ENCODE peak calls at places on chromosome 3, in seven cellular contexts. O is heart left ventricle, B is tibial nerve, V is body of pancreas, S is GM06990, J is stomach, C is fibroblast of lung. A is an unnamed sample.

GRCh38 chr3:141240290-141241247 is 8.9 kb downstream of the PXYLP1 start:
- DNase-seq in B (no peak), S (no peak), C (no peak), J (no peak), O (no peak), V (no peak), A (no peak)

GRCh38 chr3:17749705-17750293 is 7.4 kb upstream of the TBC1D5 start:
- DNase-seq in S (no peak), J (no peak), V (no peak), O (no peak), B (no peak), C (no peak), A (no peak)

GRCh38 chr3:182516597-182517336 is 276.5 kb upstream of the ATP11B start:
- DNase-seq in S (peak), V (no peak), O (no peak), B (no peak), J (no peak), C (no peak), A (no peak)

GRCh38 chr3:89113887-89114840 is 6.7 kb downstream of the EPHA3 start:
- DNase-seq in V (peak), J (peak), B (peak), S (peak), O (peak), C (peak), A (peak)

GRCh38 chr3:129665024-129665768 is 58.7 kb upstream of the PLXND1 start:
- DNase-seq in V (no peak), B (no peak), O (no peak), C (peak), J (no peak), S (no peak), A (no peak)

GRCh38 chr3:64954995-64955636 is 267.3 kb upstream of the ADAMTS9 start:
- DNase-seq in C (no peak), V (peak), J (peak), O (no peak), B (peak), S (no peak), A (peak)

GRCh38 chr3:169863458-169863899 is 6.3 kb downstream of the LRRC31 start:
- DNase-seq in V (peak), J (peak), S (peak), B (peak), C (peak), O (no peak), A (peak)

GRCh38 chr3:137761563-137762503 is 2.3 kb upstream of the SOX14 start:
- DNase-seq in B (no peak), S (no peak), J (no peak), C (no peak), O (no peak), V (no peak), A (no peak)

GRCh38 chr3:30310251-30310954 is 296.0 kb upstream of the TGFBR2 start:
- DNase-seq in B (no peak), J (no peak), C (peak), S (no peak), V (no peak), O (no peak), A (no peak)

GRCh38 chr3:134355416-134355815 is 18.8 kb downstream of the AMOTL2 start:
- DNase-seq in J (no peak), C (no peak), S (no peak), B (no peak), O (no peak), V (no peak), A (no peak)

GRCh38 chr3:21331321-21331720 is 419.7 kb downstream of the ZNF385D start:
- DNase-seq in C (no peak), S (no peak), O (no peak), V (no peak), J (no peak), B (no peak), A (no peak)

GRCh38 chr3:160869825-160870224 is 113.8 kb downstream of the PPM1L start:
- DNase-seq in C (no peak), O (no peak), J (no peak), B (no peak), V (peak), S (no peak), A (no peak)

DNA sequence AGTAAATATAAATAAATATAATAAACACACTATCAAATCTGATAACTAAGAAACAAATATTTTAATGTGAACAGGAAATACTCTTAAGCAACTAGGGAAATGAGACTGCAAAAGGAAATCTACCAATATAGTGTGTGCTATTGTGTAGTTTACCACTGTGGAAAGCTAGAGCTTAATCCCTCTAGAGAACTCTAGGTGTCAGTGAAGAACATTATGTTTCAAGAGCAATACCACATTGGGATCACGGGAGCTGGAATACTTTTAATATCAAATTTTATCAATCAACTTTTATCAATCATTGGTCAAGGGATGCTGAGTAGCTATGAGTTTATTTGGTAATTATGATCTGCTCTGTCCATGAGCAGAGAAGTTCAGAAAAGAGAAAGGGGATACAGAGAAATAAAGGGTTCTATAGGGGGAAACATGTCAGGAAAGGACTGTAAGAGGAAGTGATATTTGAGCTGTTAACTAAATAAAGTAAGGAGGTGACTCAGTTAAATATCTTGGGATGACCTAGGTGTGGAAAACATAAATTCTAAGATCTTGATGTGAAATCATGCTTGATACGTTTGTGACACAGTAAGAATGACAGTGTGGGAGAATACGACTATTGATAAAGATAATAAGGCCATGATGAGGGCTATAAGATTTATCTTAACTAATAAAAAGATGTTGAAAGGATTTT is 762.2 kb upstream of the ALCAM start:
- DNase-seq in B (no peak), O (no peak), S (no peak), V (no peak), C (peak), J (no peak), A (no peak)
- TF ChIP-seq CTCF in B (no peak), O (no peak), S (no peak), V (no peak), C (peak), J (no peak), A (no peak)

GRCh38 chr3:156471431-156471830 is 83.5 kb downstream of the SSR3 start:
- DNase-seq in O (no peak), J (no peak), C (no peak), S (no peak), V (no peak), B (no peak), A (peak)

GRCh38 chr3:156473341-156473740 is 81.6 kb downstream of the SSR3 start:
- DNase-seq in C (no peak), B (no peak), V (no peak), S (no peak), O (no peak), J (no peak), A (no peak)

GRCh38 chr3:156477306-156477705 is 77.6 kb downstream of the SSR3 start:
- DNase-seq in C (no peak), O (no peak), B (no peak), S (no peak), J (no peak), V (no peak), A (no peak)

GRCh38 chr3:156472150-156472549 is 82.8 kb downstream of the SSR3 start:
- DNase-seq in O (no peak), J (no peak), S (no peak), V (no peak), C (no peak), B (no peak), A (no peak)

DNA sequence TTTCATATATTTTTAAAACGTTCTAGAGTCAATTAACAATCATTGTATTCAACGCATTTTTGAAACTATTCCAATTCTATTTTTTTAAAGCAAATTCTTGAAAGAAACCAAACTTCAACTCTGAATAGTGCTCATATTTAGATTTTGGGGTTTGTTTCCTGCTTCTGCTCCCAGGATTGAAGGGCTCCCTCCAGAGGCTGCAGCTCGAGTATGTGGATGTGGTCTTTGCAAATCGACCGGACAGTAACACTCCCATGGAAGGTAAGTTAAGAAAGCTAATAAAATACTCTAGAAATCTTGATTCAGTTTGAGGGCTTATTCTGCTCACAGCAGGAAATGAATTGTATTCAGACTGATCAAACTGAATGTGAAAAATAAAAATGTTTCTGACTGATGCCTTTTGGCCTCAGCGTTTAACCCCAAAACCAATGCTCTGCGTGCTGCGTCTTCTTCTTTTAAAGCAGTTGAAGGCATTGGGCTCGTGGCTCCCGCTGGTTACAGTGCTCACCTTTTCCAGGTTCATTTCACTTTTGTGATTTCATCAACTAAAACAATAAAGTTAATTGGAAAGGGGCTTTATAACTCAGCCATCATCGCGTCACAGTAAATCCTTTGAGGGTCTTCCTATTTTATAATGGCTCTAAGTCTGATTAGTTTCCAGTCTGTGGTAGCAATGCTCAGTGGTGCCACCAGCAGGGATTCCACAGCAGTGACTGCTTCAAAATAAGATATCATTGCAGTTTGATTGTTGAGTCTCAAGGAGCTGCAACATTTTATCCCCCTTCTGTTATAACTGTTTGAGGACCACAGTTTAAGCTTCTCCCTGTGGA is 80.1 kb downstream of the SSR3 start:
- DNase-seq in S (no peak), J (no peak), B (no peak), V (peak), O (no peak), C (peak), A (no peak)
- TF ChIP-seq CTCF in S (peak), J (no peak), B (peak), V (no peak), O (peak), C (peak), A (peak)

DNA sequence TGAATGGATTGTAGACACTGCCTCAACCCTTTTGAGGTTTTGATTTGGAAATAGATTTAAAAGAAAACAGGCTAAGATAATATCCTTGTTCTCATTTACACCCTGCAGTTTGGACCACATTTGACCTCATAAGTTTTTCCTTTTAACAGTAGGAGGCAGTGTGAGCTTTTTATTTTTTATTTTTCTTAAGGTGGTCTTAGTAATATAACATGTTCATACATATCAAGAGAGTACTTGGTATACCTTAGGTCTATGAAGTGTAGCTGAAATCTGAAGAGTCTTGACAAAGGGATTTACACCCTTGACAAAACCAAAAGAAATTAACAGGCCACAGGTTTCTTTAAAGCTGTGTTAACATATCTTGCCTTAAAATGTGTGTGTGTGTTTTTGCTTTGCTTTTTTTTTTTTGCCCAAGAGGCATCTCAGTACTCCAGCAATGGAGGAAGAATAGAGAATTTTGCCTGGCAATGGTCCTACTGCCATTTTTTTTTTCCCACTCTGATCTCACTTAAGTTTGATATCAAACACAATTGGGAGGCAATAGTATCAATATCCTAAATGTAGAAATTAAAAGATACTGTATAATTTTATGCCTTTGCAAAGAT is 3.3 kb downstream of the RAP2B start:
- DNase-seq in B (no peak), V (no peak), S (no peak), O (no peak), J (no peak), C (peak), A (no peak)
- TF ChIP-seq CTCF in B (no peak), V (no peak), S (peak), O (no peak), J (no peak), C (peak), A (no peak)

GRCh38 chr3:124985358-124985757 is 50.8 kb upstream of the MUC13 start:
- DNase-seq in J (no peak), V (no peak), O (no peak), C (peak), S (no peak), B (peak), A (no peak)

GRCh38 chr3:124982855-124983254 is 48.3 kb upstream of the MUC13 start:
- DNase-seq in J (no peak), B (no peak), O (no peak), V (no peak), S (no peak), C (no peak), A (no peak)

GRCh38 chr3:124978627-124979026 is 44.1 kb upstream of the MUC13 start:
- DNase-seq in S (no peak), O (no peak), J (no peak), B (no peak), C (no peak), V (no peak), A (no peak)

GRCh38 chr3:124984754-124985153 is 50.2 kb upstream of the MUC13 start:
- DNase-seq in J (no peak), C (no peak), S (no peak), B (no peak), O (no peak), V (no peak), A (no peak)

GRCh38 chr3:124981472-124981871 is 46.9 kb upstream of the MUC13 start:
- DNase-seq in C (no peak), B (no peak), O (no peak), V (no peak), S (no peak), J (no peak), A (no peak)
- TF ChIP-seq CTCF in C (no peak), B (no peak), O (no peak), V (no peak), S (no peak), J (no peak), A (no peak)

GRCh38 chr3:52301042-52301441 is 13.4 kb downstream of the GLYCTK start:
- DNase-seq in J (no peak), S (no peak), C (no peak), B (no peak), O (peak), V (no peak), A (no peak)

GRCh38 chr3:52299247-52299657 is 11.6 kb downstream of the GLYCTK start:
- DNase-seq in V (no peak), S (no peak), O (peak), J (no peak), C (no peak), B (no peak), A (no peak)

GRCh38 chr3:52297242-52298146 is 9.9 kb downstream of the GLYCTK start:
- DNase-seq in O (peak), C (no peak), J (no peak), S (no peak), V (no peak), B (no peak), A (no peak)

GRCh38 chr3:52298147-52299098 is 10.8 kb downstream of the GLYCTK start:
- DNase-seq in S (no peak), V (peak), O (no peak), J (no peak), C (no peak), B (no peak), A (no peak)

GRCh38 chr3:52299815-52300611 is 12.4 kb downstream of the GLYCTK start:
- DNase-seq in O (peak), C (no peak), S (no peak), V (peak), B (no peak), J (peak), A (no peak)
- TF ChIP-seq CTCF in O (no peak), C (peak), S (peak), V (peak), B (no peak), J (no peak), A (no peak)